ENCODE peak calls at places on chromosome 14, in five cellular contexts. Z, R, C, L and B are unnamed samples.

GRCh38 chr14:89270439-89271227 is 146.4 kb downstream of the FOXN3 start:
- DNase-seq in Z (no peak), R (no peak), C (no peak), L (peak; percentile 34), B (no peak)

GRCh38 chr14:67480011-67480410 is 8.5 kb downstream of the TMEM229B start:
- DNase-seq in Z (no peak), R (no peak), C (no peak), L (no peak), B (no peak)

GRCh38 chr14:66575014-66575413 is 67.1 kb downstream of the GPHN start:
- DNase-seq in Z (no peak), R (no peak), C (no peak), L (no peak), B (no peak)

GRCh38 chr14:101364503-101365328 is 196.6 kb upstream of the DIO3 start:
- DNase-seq in Z (peak; percentile 96), R (peak; percentile 96), C (no peak), L (peak; percentile 37), B (peak; percentile 76)

GRCh38 chr14:58738189-58738836 is 100.6 kb downstream of the DACT1 start:
- DNase-seq in Z (no peak), R (no peak), C (peak; percentile 96), L (no peak), B (no peak)

GRCh38 chr14:50697659-50698290 is 29.7 kb upstream of the SAV1 start:
- DNase-seq in Z (no peak), R (no peak), C (peak; percentile 19), L (no peak), B (no peak)

GRCh38 chr14:78152246-78153068 is 17.7 kb upstream of the NRXN3 start:
- DNase-seq in Z (no peak), R (no peak), C (no peak), L (no peak), B (no peak)

GRCh38 chr14:86714575-86714974 is 1184.6 kb downstream of the FLRT2 start:
- DNase-seq in Z (no peak), R (no peak), C (no peak), L (no peak), B (no peak)

GRCh38 chr14:66624319-66624937 is 116.5 kb downstream of the GPHN start:
- DNase-seq in Z (no peak), R (peak; percentile 39), C (peak; percentile 56), L (peak; percentile 65), B (peak; percentile 69)

GRCh38 chr14:63897706-63898105 is 44.9 kb downstream of the SYNE2 start:
- DNase-seq in Z (no peak), R (no peak), C (peak; percentile 88), L (no peak), B (no peak)

GRCh38 chr14:100287202-100287997 is 18.8 kb downstream of the SLC25A29 start:
- DNase-seq in Z (no peak), R (no peak), C (no peak), L (no peak), B (no peak)

GRCh38 chr14:99360774-99361595 is 89.0 kb upstream of the BCL11B start:
- DNase-seq in Z (no peak), R (no peak), C (no peak), L (no peak), B (no peak)

GRCh38 chr14:68730811-68731425 is 61.9 kb downstream of the ZFP36L1 start:
- DNase-seq in Z (no peak), R (no peak), C (no peak), L (no peak), B (no peak)

GRCh38 chr14:68730367-68730766 is 62.5 kb downstream of the ZFP36L1 start:
- DNase-seq in Z (no peak), R (no peak), C (no peak), L (no peak), B (no peak)

GRCh38 chr14:68734231-68734732 is 58.6 kb downstream of the ZFP36L1 start:
- DNase-seq in Z (no peak), R (no peak), C (peak; percentile 33), L (no peak), B (no peak)

GRCh38 chr14:68735836-68736235 is 57.0 kb downstream of the ZFP36L1 start:
- DNase-seq in Z (no peak), R (peak; percentile 1), C (no peak), L (no peak), B (no peak)

GRCh38 chr14:68733086-68733621 is 59.7 kb downstream of the ZFP36L1 start:
- DNase-seq in Z (no peak), R (peak; percentile 55), C (no peak), L (no peak), B (no peak)
- H3K27ac ChIP-seq in Z (no peak overlapping the region), R (no peak overlapping the region), C (no peak overlapping the region), L (no peak overlapping the region), B (no peak overlapping the region)

GRCh38 chr14:73170686-73171085 is 34.4 kb downstream of the PSEN1 start:
- DNase-seq in Z (no peak), R (no peak), C (no peak), L (no peak), B (no peak)
- H3K4me1 ChIP-seq in Z (no peaks in the 10 kb centered on the region), R (no peaks in the 10 kb centered on the region), C (no peaks in the 10 kb centered on the region), L (no peaks in the 10 kb centered on the region), B (no peaks in the 10 kb centered on the region)

GRCh38 chr14:96363751-96364336 is 518 bp downstream of the GSKIP start:
- DNase-seq in Z (no peak), R (peak; percentile 27), C (peak; percentile 57), L (peak; percentile 56), B (no peak)

GRCh38 chr14:96362071-96362964 is 823 bp downstream of the ATG2B start:
- DNase-seq in Z (no peak), R (peak; percentile 28), C (peak; percentile 38), L (peak; percentile 62), B (no peak)

GRCh38 chr14:96362965-96363750 is at the start of the genes ATG2B and GSKIP:
- DNase-seq in Z (peak; percentile 93), R (peak; percentile 91), C (peak; percentile 86), L (peak; percentile 96), B (peak; percentile 92)

GRCh38 chr14:96368534-96368933 is 5.2 kb downstream of the GSKIP start:
- DNase-seq in Z (no peak), R (no peak), C (no peak), L (no peak), B (no peak)

GRCh38 chr14:96364911-96365310 is 1.6 kb downstream of the GSKIP start:
- DNase-seq in Z (no peak), R (no peak), C (no peak), L (no peak), B (no peak)
- H3K4me3 ChIP-seq in Z (no peak overlapping the region), R (no peak overlapping the region), C (peak overlapping the region; percentile 95), L (no peak overlapping the region), B (no peak overlapping the region)

DNA sequence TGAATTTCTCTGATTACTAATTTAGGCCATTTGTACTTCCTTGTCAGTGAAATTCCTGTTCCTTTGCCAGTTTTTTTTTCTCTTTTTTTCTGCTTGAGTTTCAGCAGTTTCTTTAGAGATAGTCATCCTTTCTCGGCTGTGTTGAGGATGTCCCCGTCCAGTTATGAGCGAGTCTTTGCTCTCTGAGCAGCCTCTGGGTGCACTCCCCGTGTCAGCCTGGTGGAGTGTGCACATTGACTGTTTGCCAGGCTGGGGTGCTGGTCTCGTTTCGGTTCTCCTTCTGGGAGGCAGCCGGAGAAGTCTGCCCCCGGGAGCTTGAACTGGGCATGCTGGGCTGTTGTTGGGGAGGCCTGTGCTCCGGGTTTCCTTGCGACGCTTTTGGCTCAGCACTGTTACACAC is 3.0 kb downstream of the PACS2 start:
- DNase-seq in Z (no peak), R (peak; percentile 66), C (peak; percentile 64), L (no peak), B (peak; percentile 68)
- H3K27ac ChIP-seq in Z (peak overlapping the region; percentile 28), R (peak overlapping the region; percentile 25), C (no peak overlapping the region), L (no peak overlapping the region), B (peak overlapping the region; percentile 32)